ENCODE peak calls at places on chromosomes 11 and 22, in ten cellular contexts. R is cardiac muscle cell; J is CD8-positive, alpha-beta T cell; A is MM.1S; E is A549; O is heart right ventricle; U is cardiac fibroblast; I is thyroid gland; K is NCI-H510A treated with DMSO at 0.1 percent for 48 hours; X is NT2/D1. S is an unnamed sample.

GRCh38 chr11:78419327-78419726 is 1.7 kb upstream of the GAB2 start:
- DNase-seq in R (peak; percentile 99), J (no peak), A (no peak), E (peak; percentile 24), O (peak; percentile 22), U (peak; percentile 99), I (peak; percentile 40), K (no peak), X (no peak), S (peak; percentile 59)

GRCh38 chr11:36628765-36629199 is 30.7 kb upstream of the RAG2 start:
- DNase-seq in R (no peak), J (no peak), A (no peak), E (no peak), O (no peak), U (no peak), I (peak; percentile 9), K (no peak), X (no peak), S (no peak)

GRCh38 chr11:125390949-125391348 is 105.1 kb downstream of the FEZ1 start:
- DNase-seq in R (peak; percentile 83), J (no peak), A (no peak), E (no peak), O (no peak), U (peak; percentile 12), I (no peak), K (no peak), X (no peak), S (no peak)

GRCh38 chr22:30383061-30383460 is 4.2 kb downstream of the RNF215 start:
- DNase-seq in R (no peak), J (no peak), A (no peak), E (no peak), O (no peak), U (no peak), I (no peak), K (no peak), X (no peak), S (no peak)

GRCh38 chr11:34168642-34169051 is 63.2 kb downstream of the NAT10 start:
- DNase-seq in R (no peak), J (no peak), A (no peak), E (no peak), O (no peak), U (no peak), I (no peak), K (no peak), X (no peak), S (no peak)

GRCh38 chr11:114683007-114683406 is 4.7 kb downstream of the NXPE2 start:
- DNase-seq in R (no peak), J (no peak), A (no peak), E (no peak), O (no peak), U (no peak), I (no peak), K (no peak), X (no peak), S (no peak)

GRCh38 chr11:131198646-131199285 is 171.6 kb upstream of the NTM start:
- DNase-seq in R (no peak), J (no peak), A (no peak), E (no peak), O (no peak), U (no peak), I (peak; percentile 97), K (no peak), X (no peak), S (no peak)

GRCh38 chr11:78039919-78040671 is 17.0 kb upstream of the KCTD14 start:
- DNase-seq in R (peak; percentile 91), J (no peak), A (peak; percentile 47), E (peak; percentile 64), O (peak; percentile 75), U (peak; percentile 93), I (peak; percentile 81), K (peak; percentile 57), X (no peak), S (peak; percentile 73)

GRCh38 chr22:43722444-43722843 is 89.7 kb downstream of the EFCAB6 start:
- DNase-seq in R (no peak), J (no peak), A (no peak), E (no peak), O (no peak), U (no peak), I (no peak), K (no peak), X (no peak), S (no peak)

GRCh38 chr11:132200303-132200936 is 830.0 kb downstream of the NTM start:
- DNase-seq in R (no peak), J (no peak), A (no peak), E (no peak), O (no peak), U (no peak), I (no peak), K (peak; percentile 55), X (no peak), S (no peak)

GRCh38 chr11:133841279-133842043 is 3.9 kb downstream of the SPATA19 start:
- DNase-seq in R (no peak), J (no peak), A (no peak), E (no peak), O (no peak), U (no peak), I (no peak), K (no peak), X (no peak), S (no peak)

GRCh38 chr11:45659031-45659817 is 6.2 kb downstream of the CHST1 start:
- DNase-seq in R (no peak), J (no peak), A (no peak), E (no peak), O (no peak), U (no peak), I (peak; percentile 54), K (no peak), X (no peak), S (no peak)

GRCh38 chr11:96098511-96099241 is 174.8 kb upstream of the MTMR2 start:
- DNase-seq in R (peak; percentile 73), J (no peak), A (no peak), E (no peak), O (no peak), U (peak; percentile 60), I (peak; percentile 22), K (no peak), X (no peak), S (no peak)

GRCh38 chr11:6238902-6239301 is at the start of gene CNGA4:
- DNase-seq in R (no peak), J (no peak), A (no peak), E (no peak), O (no peak), U (no peak), I (no peak), K (no peak), X (no peak), S (no peak)

GRCh38 chr22:27028093-27028492 is 370.7 kb downstream of the MIAT start:
- DNase-seq in R (no peak), J (no peak), A (no peak), E (no peak), O (no peak), U (peak; percentile 2), I (no peak), K (no peak), X (no peak), S (no peak)